ENCODE peak calls at places on chromosomes 13 and 19, in four cellular contexts. One of them, this sample, is unnamed.
A peak's percentile ranks its signal among the peaks of the same experiment; 100 is the strongest.

GRCh38 chr19:3656073-3656746 is 29.6 kb upstream of the CACTIN start:
- DNase-seq in adrenal gland: no peak
- DNase-seq in tibial artery: no peak
- DNase-seq in neural progenitor cell: no peak
- DNase-seq in this sample: no peak

GRCh38 chr19:16928916-16929315 is 40.1 kb downstream of the F2RL3 start:
- DNase-seq in adrenal gland: no peak
- DNase-seq in tibial artery: no peak
- DNase-seq in neural progenitor cell: no peak
- DNase-seq in this sample: no peak

GRCh38 chr19:46944918-46945628 is 74.6 kb upstream of the NPAS1 start:
- DNase-seq in adrenal gland: peak; percentile 63
- DNase-seq in tibial artery: peak; percentile 90
- DNase-seq in neural progenitor cell: peak; percentile 90
- DNase-seq in this sample: peak; percentile 89

GRCh38 chr19:40398417-40399056 is 8.6 kb upstream of the HIPK4 start:
- DNase-seq in adrenal gland: no peak
- DNase-seq in tibial artery: no peak
- DNase-seq in neural progenitor cell: peak; percentile 84
- DNase-seq in this sample: no peak

GRCh38 chr13:31035162-31035951 is 102.9 kb downstream of the TEX26 start:
- DNase-seq in adrenal gland: no peak
- DNase-seq in tibial artery: no peak
- DNase-seq in neural progenitor cell: no peak
- DNase-seq in this sample: peak; percentile 47

GRCh38 chr13:24220086-24220703 is 59.7 kb downstream of the SPATA13 start:
- DNase-seq in adrenal gland: peak; percentile 70
- DNase-seq in tibial artery: no peak
- DNase-seq in neural progenitor cell: peak; percentile 89
- DNase-seq in this sample: no peak

GRCh38 chr13:40637644-40638043 is 28.8 kb downstream of the FOXO1 start:
- DNase-seq in adrenal gland: no peak
- DNase-seq in tibial artery: no peak
- DNase-seq in neural progenitor cell: no peak
- DNase-seq in this sample: no peak

GRCh38 chr13:47158583-47158982 is 261.7 kb upstream of the HTR2A start:
- DNase-seq in adrenal gland: no peak
- DNase-seq in tibial artery: no peak
- DNase-seq in neural progenitor cell: no peak
- DNase-seq in this sample: no peak

GRCh38 chr13:111330211-111330610 is 9.8 kb downstream of the TEX29 start:
- DNase-seq in adrenal gland: no peak
- DNase-seq in tibial artery: no peak
- DNase-seq in neural progenitor cell: no peak
- DNase-seq in this sample: no peak

GRCh38 chr19:30604657-30605056 is 232.5 kb downstream of the ZNF536 start:
- DNase-seq in adrenal gland: no peak
- DNase-seq in tibial artery: no peak
- DNase-seq in neural progenitor cell: no peak
- DNase-seq in this sample: no peak

GRCh38 chr13:92126399-92126798 is 728.0 kb downstream of the GPC5 start:
- DNase-seq in adrenal gland: no peak
- DNase-seq in tibial artery: no peak
- DNase-seq in neural progenitor cell: no peak
- DNase-seq in this sample: no peak

GRCh38 chr19:11693505-11694499 is 44.9 kb downstream of the ZNF823 start:
- DNase-seq in adrenal gland: no peak
- DNase-seq in tibial artery: no peak
- DNase-seq in neural progenitor cell: peak; percentile 52
- DNase-seq in this sample: no peak

GRCh38 chr13:79503069-79503468 is 22.1 kb downstream of the NDFIP2 start:
- DNase-seq in adrenal gland: no peak
- DNase-seq in tibial artery: no peak
- DNase-seq in neural progenitor cell: no peak
- DNase-seq in this sample: no peak

GRCh38 chr13:113661506-113661905 is 3.5 kb upstream of the ATP4B start:
- DNase-seq in adrenal gland: no peak
- DNase-seq in tibial artery: no peak
- DNase-seq in neural progenitor cell: no peak
- DNase-seq in this sample: no peak

GRCh38 chr13:97757807-97758206 is 195.7 kb upstream of the IPO5 start:
- DNase-seq in adrenal gland: no peak
- DNase-seq in tibial artery: peak; percentile 77
- DNase-seq in neural progenitor cell: no peak
- DNase-seq in this sample: peak; percentile 85

GRCh38 chr19:13937479-13938360 is 497 bp downstream of the PODNL1 start:
- DNase-seq in adrenal gland: no peak
- DNase-seq in tibial artery: no peak
- DNase-seq in neural progenitor cell: peak; percentile 48
- DNase-seq in this sample: no peak

GRCh38 chr19:8304841-8305621 is 3.1 kb downstream of the CD320 start:
- DNase-seq in adrenal gland: peak; percentile 26
- DNase-seq in tibial artery: peak; percentile 62
- DNase-seq in neural progenitor cell: peak; percentile 86
- DNase-seq in this sample: no peak

GRCh38 chr19:54271106-54271505 is 9.8 kb downstream of the LILRB2 start:
- DNase-seq in adrenal gland: no peak
- DNase-seq in tibial artery: no peak
- DNase-seq in neural progenitor cell: no peak
- DNase-seq in this sample: peak; percentile 63

GRCh38 chr19:23800868-23801267 is 42.2 kb upstream of the ZNF681 start:
- DNase-seq in adrenal gland: no peak
- DNase-seq in tibial artery: no peak
- DNase-seq in neural progenitor cell: no peak
- DNase-seq in this sample: no peak

GRCh38 chr13:94435604-94436226 is 43.8 kb downstream of the DCT start:
- DNase-seq in adrenal gland: no peak
- DNase-seq in tibial artery: no peak
- DNase-seq in neural progenitor cell: peak; percentile 61
- DNase-seq in this sample: no peak

GRCh38 chr13:40874138-40874776 is 84.8 kb downstream of the SLC25A15 start:
- DNase-seq in adrenal gland: no peak
- DNase-seq in tibial artery: no peak
- DNase-seq in neural progenitor cell: no peak
- DNase-seq in this sample: no peak

GRCh38 chr19:38736036-38736412 is 8.2 kb downstream of the CAPN12 start:
- DNase-seq in adrenal gland: peak; percentile 73
- DNase-seq in tibial artery: peak; percentile 74
- DNase-seq in neural progenitor cell: peak; percentile 82
- DNase-seq in this sample: peak; percentile 76

GRCh38 chr19:58581227-58582141 is 8.3 kb upstream of the MZF1 start:
- DNase-seq in adrenal gland: peak; percentile 80
- DNase-seq in tibial artery: peak; percentile 92
- DNase-seq in neural progenitor cell: peak; percentile 93
- DNase-seq in this sample: peak; percentile 87

GRCh38 chr13:32528358-32528757 is 10.2 kb downstream of the N4BP2L2 start:
- DNase-seq in adrenal gland: no peak
- DNase-seq in tibial artery: no peak
- DNase-seq in neural progenitor cell: no peak
- DNase-seq in this sample: no peak

GRCh38 chr19:30596813-30597399 is 224.7 kb downstream of the ZNF536 start:
- DNase-seq in adrenal gland: no peak
- DNase-seq in tibial artery: no peak
- DNase-seq in neural progenitor cell: peak; percentile 68
- DNase-seq in this sample: no peak

GRCh38 chr13:22061371-22061805 is 390.5 kb downstream of the FGF9 start:
- DNase-seq in adrenal gland: no peak
- DNase-seq in tibial artery: no peak
- DNase-seq in neural progenitor cell: no peak
- DNase-seq in this sample: no peak

GRCh38 chr19:31339405-31339804 is 9.8 kb downstream of the TSHZ3 start:
- DNase-seq in adrenal gland: no peak
- DNase-seq in tibial artery: no peak
- DNase-seq in neural progenitor cell: no peak
- DNase-seq in this sample: no peak

GRCh38 chr13:77767413-77767812 is 69.9 kb downstream of the SLAIN1 start:
- DNase-seq in adrenal gland: no peak
- DNase-seq in tibial artery: no peak
- DNase-seq in neural progenitor cell: no peak
- DNase-seq in this sample: no peak

GRCh38 chr13:114013336-114013735 is 39.5 kb upstream of the C13orf46 start:
- DNase-seq in adrenal gland: no peak
- DNase-seq in tibial artery: no peak
- DNase-seq in neural progenitor cell: no peak
- DNase-seq in this sample: no peak

GRCh38 chr19:58170860-58171259 is 12.0 kb upstream of the ZNF274 start:
- DNase-seq in adrenal gland: no peak
- DNase-seq in tibial artery: no peak
- DNase-seq in neural progenitor cell: no peak
- DNase-seq in this sample: no peak

GRCh38 chr19:39498262-39499081 is at the start of gene DLL3:
- DNase-seq in adrenal gland: no peak
- DNase-seq in tibial artery: no peak
- DNase-seq in neural progenitor cell: peak; percentile 34
- DNase-seq in this sample: no peak

GRCh38 chr19:6740589-6741348 is 1.3 kb downstream of the TRIP10 start:
- DNase-seq in adrenal gland: peak; percentile 55
- DNase-seq in tibial artery: peak; percentile 84
- DNase-seq in neural progenitor cell: peak; percentile 89
- DNase-seq in this sample: peak; percentile 84

GRCh38 chr13:98975822-98976261 is 2.0 kb downstream of the DOCK9 start:
- DNase-seq in adrenal gland: no peak
- DNase-seq in tibial artery: no peak
- DNase-seq in neural progenitor cell: peak; percentile 59
- DNase-seq in this sample: no peak

GRCh38 chr19:7787602-7788177 is 24.6 kb downstream of the CLEC4M start:
- DNase-seq in adrenal gland: no peak
- DNase-seq in tibial artery: no peak
- DNase-seq in neural progenitor cell: no peak
- DNase-seq in this sample: no peak

GRCh38 chr19:15740785-15741184 is 3.0 kb downstream of the OR10H3 start:
- DNase-seq in adrenal gland: no peak
- DNase-seq in tibial artery: no peak
- DNase-seq in neural progenitor cell: no peak
- DNase-seq in this sample: no peak

DNA sequence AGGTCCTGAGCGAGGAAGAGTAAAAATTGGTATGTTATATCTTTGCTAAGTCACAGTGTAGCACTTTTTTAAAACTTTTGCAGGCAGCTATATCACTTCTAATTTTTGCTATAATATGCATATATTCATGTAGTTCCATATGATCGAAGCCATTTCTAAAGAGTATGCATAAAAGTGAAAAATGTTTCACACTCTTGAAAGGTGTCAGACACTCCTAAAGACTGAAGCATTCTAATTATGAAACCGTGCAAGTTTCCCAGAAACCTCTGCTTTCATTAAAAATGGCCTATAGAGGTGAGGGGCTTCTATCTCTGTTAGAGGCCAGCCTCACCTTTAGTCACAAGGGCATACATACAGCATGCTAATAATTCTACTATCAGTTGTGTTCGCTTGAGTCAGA is 128.9 kb downstream of the CDK8 start:
- DNase-seq in adrenal gland: no peak
- DNase-seq in tibial artery: no peak
- DNase-seq in neural progenitor cell: no peak
- DNase-seq in this sample: no peak
- H3K4me3 ChIP-seq in adrenal gland: no peak overlapping the region
- H3K4me3 ChIP-seq in tibial artery: no peak overlapping the region
- H3K4me3 ChIP-seq in neural progenitor cell: no peak overlapping the region
- H3K4me3 ChIP-seq in this sample: no peak overlapping the region

GRCh38 chr19:50175924-50176323 is 12.8 kb upstream of the IZUMO2 start:
- DNase-seq in adrenal gland: no peak
- DNase-seq in tibial artery: no peak
- DNase-seq in neural progenitor cell: no peak
- DNase-seq in this sample: no peak

GRCh38 chr19:50178859-50179537 is 15.9 kb upstream of the IZUMO2 start:
- DNase-seq in adrenal gland: no peak
- DNase-seq in tibial artery: no peak
- DNase-seq in neural progenitor cell: no peak
- DNase-seq in this sample: no peak

GRCh38 chr19:50181121-50181520 is 18.0 kb upstream of the IZUMO2 start:
- DNase-seq in adrenal gland: no peak
- DNase-seq in tibial artery: no peak
- DNase-seq in neural progenitor cell: no peak
- DNase-seq in this sample: no peak

GRCh38 chr19:50174100-50174793 is 11.2 kb upstream of the IZUMO2 start:
- DNase-seq in adrenal gland: no peak
- DNase-seq in tibial artery: no peak
- DNase-seq in neural progenitor cell: no peak
- DNase-seq in this sample: no peak

DNA sequence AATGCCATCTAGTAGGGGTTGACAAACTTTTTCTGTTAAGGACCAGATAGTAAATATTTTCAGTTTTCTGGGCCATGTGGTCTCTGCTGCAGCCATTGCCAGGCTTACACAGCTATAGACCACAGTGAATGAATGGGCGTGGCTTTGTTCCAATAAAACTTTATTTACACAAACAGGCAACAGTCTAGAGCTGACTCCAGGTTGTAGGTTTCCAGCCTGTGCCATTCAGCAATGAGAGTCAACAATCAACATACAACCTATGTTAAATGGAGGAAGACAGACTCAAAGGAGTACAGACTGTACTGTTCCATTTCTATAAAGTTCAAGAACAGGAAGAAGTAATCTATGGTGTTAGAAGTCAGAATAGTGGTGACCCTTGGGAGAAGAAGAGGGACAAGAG is 15.2 kb upstream of the IZUMO2 start:
- DNase-seq in adrenal gland: no peak
- DNase-seq in tibial artery: no peak
- DNase-seq in neural progenitor cell: no peak
- DNase-seq in this sample: no peak
- H3K27ac ChIP-seq in adrenal gland: no peak overlapping the region
- H3K27ac ChIP-seq in tibial artery: no peak overlapping the region
- H3K27ac ChIP-seq in neural progenitor cell: no peak overlapping the region
- H3K27ac ChIP-seq in this sample: no peak overlapping the region

GRCh38 chr19:49915271-49915670 is 13.7 kb upstream of the ATF5 start:
- DNase-seq in adrenal gland: no peak
- DNase-seq in tibial artery: no peak
- DNase-seq in neural progenitor cell: no peak
- DNase-seq in this sample: no peak
- TF ChIP-seq CTCF in adrenal gland: no peak
- TF ChIP-seq CTCF in tibial artery: no peak
- TF ChIP-seq CTCF in neural progenitor cell: no peak
- TF ChIP-seq CTCF in this sample: no peak

GRCh38 chr13:86795858-86796257 is 875.3 kb upstream of the SLITRK5 start:
- DNase-seq in adrenal gland: no peak
- DNase-seq in tibial artery: no peak
- DNase-seq in neural progenitor cell: no peak
- DNase-seq in this sample: no peak

GRCh38 chr13:86788624-86789023 is 882.5 kb upstream of the SLITRK5 start:
- DNase-seq in adrenal gland: no peak
- DNase-seq in tibial artery: no peak
- DNase-seq in neural progenitor cell: peak; percentile 22
- DNase-seq in this sample: no peak

DNA sequence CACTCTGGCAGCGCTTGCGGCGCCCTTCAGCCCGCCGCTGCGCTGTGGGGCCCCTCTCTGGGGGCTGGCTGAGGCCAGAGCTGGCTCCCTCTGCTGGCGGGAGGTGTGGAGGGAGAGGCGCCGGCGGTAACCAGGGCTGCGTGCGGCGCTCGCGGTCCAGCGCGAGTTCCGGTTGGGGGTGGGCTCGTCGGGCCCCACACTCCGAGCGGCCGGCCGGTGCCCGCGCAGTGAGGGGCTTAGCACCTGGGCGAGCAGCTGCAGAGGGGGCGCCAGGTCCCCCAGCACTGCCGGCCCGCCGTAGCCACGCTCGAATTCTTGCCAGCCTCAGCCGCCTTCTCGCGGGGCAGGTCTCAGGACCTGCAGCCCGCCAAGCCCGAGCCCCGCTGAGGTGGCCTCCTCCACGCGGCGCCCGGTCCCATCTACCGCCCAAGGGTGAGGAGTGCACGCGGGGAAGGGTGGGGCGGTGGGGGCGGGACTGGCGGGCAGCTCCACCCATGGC is 879.0 kb upstream of the SLITRK5 start:
- DNase-seq in adrenal gland: no peak
- DNase-seq in tibial artery: no peak
- DNase-seq in neural progenitor cell: no peak
- DNase-seq in this sample: no peak
- H3K4me3 ChIP-seq in adrenal gland: no peak overlapping the region
- H3K4me3 ChIP-seq in tibial artery: no peak overlapping the region
- H3K4me3 ChIP-seq in neural progenitor cell: no peak overlapping the region
- H3K4me3 ChIP-seq in this sample: no peak overlapping the region

This sample was measured in coronary artery.